ENCODE peak calls at places on chromosomes 12 and 14, in seven cellular contexts. S is progenitor cell of endocrine pancreas; D is psoas muscle; F is NCI-H2081; I is aorta; H is smooth muscle cell of the brain vasculature; N is CD8-positive, alpha-beta T cell. L is an unnamed sample.

GRCh38 chr14:74235017-74235416 is 4.2 kb upstream of the VSX2 start:
- DNase-seq in S (no peak), D (no peak), F (no peak), I (no peak), H (no peak), N (no peak), L (no peak)

GRCh38 chr14:93701562-93701961 is 86.7 kb downstream of the PRIMA1 start:
- DNase-seq in S (no peak), D (no peak), F (no peak), I (no peak), H (no peak), N (no peak), L (no peak)

GRCh38 chr14:24299255-24300191 is at the start of the genes DHRS1 and NOP9:
- DNase-seq in S (peak; percentile 88), D (peak; percentile 95), F (peak; percentile 82), I (peak; percentile 97), H (peak; percentile 62), N (peak; percentile 82), L (peak; percentile 75)

GRCh38 chr12:132430838-132431826 is 58.8 kb upstream of the FBRSL1 start:
- DNase-seq in S (no peak), D (no peak), F (no peak), I (no peak), H (no peak), N (no peak), L (no peak)

GRCh38 chr14:51454351-51454750 is 197.4 kb upstream of the FRMD6 start:
- DNase-seq in S (no peak), D (no peak), F (no peak), I (no peak), H (no peak), N (no peak), L (no peak)

GRCh38 chr12:26113194-26113654 is 11.6 kb downstream of the BHLHE41 start:
- DNase-seq in S (no peak), D (no peak), F (peak; percentile 43), I (no peak), H (no peak), N (no peak), L (no peak)

GRCh38 chr12:5987573-5987972 is 42.5 kb upstream of the ANO2 start:
- DNase-seq in S (no peak), D (no peak), F (no peak), I (no peak), H (no peak), N (no peak), L (no peak)

GRCh38 chr12:75715682-75716081 is 204.3 kb upstream of the KRR1 start:
- DNase-seq in S (no peak), D (no peak), F (no peak), I (no peak), H (no peak), N (no peak), L (no peak)

GRCh38 chr14:57391609-57392195 is 1.3 kb downstream of the NAA30 start:
- DNase-seq in S (no peak), D (no peak), F (no peak), I (no peak), H (no peak), N (no peak), L (no peak)

GRCh38 chr12:115898670-115899069 is 378.8 kb downstream of the MED13L start:
- DNase-seq in S (no peak), D (no peak), F (no peak), I (no peak), H (no peak), N (no peak), L (no peak)

L was measured in 8988T.